ENCODE peak calls at places on chromosome 21, in six cellular contexts. U, Y, O, M, I and T are unnamed samples.
A peak's percentile ranks its signal among the peaks of the same experiment; 100 is the strongest.

GRCh38 chr21:43925096-43925481 is 60.1 kb downstream of the AGPAT3 start:
- DNase-seq in I (no peak), U (peak; percentile 79), Y (peak; percentile 46), M (no peak), O (no peak), T (no peak)

GRCh38 chr21:46244602-46245001 is 16.0 kb upstream of the LSS start:
- DNase-seq in U (no peak), Y (no peak), M (no peak), O (no peak), I (no peak), T (no peak)

GRCh38 chr21:32558131-32558530 is 27.2 kb downstream of the TCP10L start:
- DNase-seq in I (no peak), Y (no peak), O (no peak), U (no peak), M (no peak), T (no peak)

GRCh38 chr21:25717491-25718139 is 17.1 kb downstream of the ATP5PF start:
- DNase-seq in M (no peak), U (no peak), Y (no peak), O (no peak), I (peak; percentile 50), T (no peak)

GRCh38 chr21:27412530-27412929 is 445.6 kb upstream of the ADAMTS5 start:
- DNase-seq in O (no peak), I (no peak), U (no peak), Y (no peak), M (no peak), T (no peak)

GRCh38 chr21:25934771-25935224 is 200.0 kb downstream of the GABPA start:
- DNase-seq in Y (peak; percentile 84), I (peak; percentile 97), O (peak; percentile 84), U (peak; percentile 60), M (peak; percentile 72), T (peak; percentile 83)

GRCh38 chr21:31665397-31665796 is 5.9 kb downstream of the SOD1 start:
- DNase-seq in M (no peak), U (no peak), Y (no peak), O (no peak), I (peak; percentile 62), T (peak; percentile 39)

GRCh38 chr21:35136586-35137254 is 87.6 kb upstream of the RUNX1 start:
- DNase-seq in M (no peak), I (peak; percentile 70), Y (no peak), U (peak; percentile 22), O (no peak), T (no peak)

GRCh38 chr21:31181089-31181757 is 142.9 kb upstream of the KRTAP19-8 start:
- DNase-seq in M (no peak), U (no peak), Y (no peak), O (no peak), I (no peak), T (no peak)

GRCh38 chr21:26801524-26801923 is 43.7 kb downstream of the ADAMTS1 start:
- DNase-seq in M (peak; percentile 87), O (no peak), Y (no peak), I (peak; percentile 70), U (no peak), T (peak; percentile 87)

GRCh38 chr21:21279193-21279901 is 281.1 kb downstream of the NCAM2 start:
- DNase-seq in Y (no peak), M (no peak), I (no peak), U (no peak), O (no peak), T (no peak)

DNA sequence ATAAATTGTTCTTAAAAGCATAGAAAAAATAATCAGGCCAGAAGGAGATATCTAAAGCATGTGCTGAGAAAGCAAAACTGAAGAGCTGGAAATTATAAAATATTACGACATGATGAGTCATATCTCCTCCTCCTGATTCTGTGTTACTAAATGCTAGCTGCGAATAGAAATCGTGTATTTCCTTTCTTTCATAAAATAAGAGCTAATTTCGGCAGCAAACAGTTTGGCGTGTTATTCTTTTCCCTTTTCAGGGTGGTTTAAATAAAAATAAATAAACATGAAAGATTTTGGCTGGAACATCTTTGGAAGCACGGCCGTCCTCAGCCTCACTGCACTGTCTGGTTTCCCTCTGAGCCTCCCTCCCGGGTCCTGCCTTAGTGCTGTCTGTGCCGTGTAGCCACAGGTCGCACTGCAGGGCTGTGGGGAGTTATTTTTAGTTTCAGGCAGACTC is 56.0 kb downstream of the ADARB1 start:
- DNase-seq in Y (no peak), O (no peak), M (peak; percentile 29), I (peak; percentile 85), U (no peak), T (no peak)
- H3K4me3 ChIP-seq in Y (no peak overlapping the region), O (no peak overlapping the region), M (peak overlapping the region; percentile 25), I (peak overlapping the region; percentile 67), U (no peak overlapping the region), T (peak overlapping the region; percentile 37)

GRCh38 chr21:15929536-15929935 is 199.8 kb downstream of the USP25 start:
- DNase-seq in I (no peak), M (no peak), O (no peak), U (no peak), Y (no peak), T (no peak)
- H3K4me3 ChIP-seq in I (no peak overlapping the region), M (no peak overlapping the region), O (no peak overlapping the region), U (no peak overlapping the region), Y (no peak overlapping the region), T (no peak overlapping the region)

GRCh38 chr21:29650561-29651022 is 289.2 kb downstream of the GRIK1 start:
- DNase-seq in I (no peak), U (no peak), O (no peak), M (no peak), Y (no peak), T (no peak)
- H3K4me3 ChIP-seq in I (no peak overlapping the region), U (no peak overlapping the region), O (no peak overlapping the region), M (no peak overlapping the region), Y (no peak overlapping the region), T (no peak overlapping the region)

GRCh38 chr21:18424250-18424649 is 20.7 kb upstream of the TMPRSS15 start:
- DNase-seq in Y (no peak), U (no peak), M (no peak), I (no peak), O (no peak), T (no peak)
- H3K4me3 ChIP-seq in Y (no peak overlapping the region), U (no peak overlapping the region), M (no peak overlapping the region), I (no peak overlapping the region), O (no peak overlapping the region), T (no peak overlapping the region)

GRCh38 chr21:38649120-38649519 is 150.8 kb upstream of the ERG start:
- DNase-seq in M (no peak), Y (no peak), I (peak; percentile 16), O (no peak), U (no peak), T (no peak)
- H3K4me3 ChIP-seq in M (no peak overlapping the region), Y (no peak overlapping the region), I (no peak overlapping the region), O (no peak overlapping the region), U (no peak overlapping the region), T (no peak overlapping the region)

DNA sequence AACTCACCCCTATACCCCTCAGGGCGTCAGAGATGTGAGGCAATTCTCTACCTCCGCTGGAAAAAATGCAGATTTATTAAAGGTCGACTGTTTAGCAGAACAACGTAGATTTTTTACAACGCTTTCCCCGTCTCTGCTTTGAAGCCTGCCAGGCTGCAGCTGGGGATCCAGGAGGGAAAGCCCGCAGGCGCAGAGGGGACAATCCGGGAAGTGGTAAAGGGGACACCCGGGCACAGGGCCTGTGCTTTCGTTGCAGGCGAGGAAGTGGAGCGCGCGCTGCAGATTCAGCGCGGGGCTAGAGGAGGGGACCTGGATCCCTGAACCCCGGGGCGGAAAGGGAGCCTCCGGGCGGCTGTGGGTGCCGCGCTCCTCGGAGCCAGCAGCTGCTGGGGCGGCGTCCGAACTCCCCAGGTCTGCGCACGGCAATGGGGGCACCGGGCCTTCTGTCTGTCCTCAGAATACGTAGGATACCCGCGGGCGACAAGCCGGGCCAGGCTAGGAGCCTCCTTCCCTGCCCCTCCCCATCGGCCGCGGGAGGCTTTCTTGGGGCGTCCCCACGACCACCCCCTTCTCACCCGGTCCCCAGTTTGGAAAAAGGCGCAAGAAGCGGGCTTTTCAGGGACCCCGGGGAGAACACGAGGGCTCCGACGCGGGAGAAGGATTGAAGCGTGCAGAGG is 5.5 kb downstream of the SIM2 start:
- DNase-seq in O (no peak), Y (no peak), U (no peak), M (no peak), I (no peak), T (no peak)
- H3K4me3 ChIP-seq in O (no peak overlapping the region), Y (no peak overlapping the region), U (no peak overlapping the region), M (no peak overlapping the region), I (no peak overlapping the region), T (peak overlapping the region; percentile 27)

GRCh38 chr21:14630556-14631069 is 84.5 kb upstream of the SAMSN1 start:
- DNase-seq in Y (no peak), O (no peak), M (no peak), I (no peak), U (no peak), T (no peak)
- H3K4me3 ChIP-seq in Y (no peak overlapping the region), O (no peak overlapping the region), M (no peak overlapping the region), I (no peak overlapping the region), U (no peak overlapping the region), T (no peak overlapping the region)

DNA sequence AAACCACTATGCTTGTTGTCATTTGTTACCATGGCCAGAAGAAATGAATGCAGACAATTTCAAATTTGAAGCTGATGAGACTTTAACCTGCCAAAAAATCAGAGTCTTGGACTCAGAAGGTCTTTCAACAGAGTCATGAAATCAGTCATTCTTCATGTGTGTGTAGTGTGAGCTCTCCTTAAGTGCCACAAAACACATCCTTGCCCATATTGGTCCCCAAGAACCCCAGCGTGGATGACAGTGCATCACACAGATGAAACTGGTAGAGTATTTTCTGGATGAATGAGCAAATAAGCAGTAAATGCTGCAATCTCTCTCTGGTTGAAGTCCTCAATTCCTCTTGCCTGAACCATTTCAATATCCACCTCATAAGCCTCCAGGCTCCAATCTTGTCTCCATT is 28.7 kb upstream of the ETS2 start:
- DNase-seq in I (no peak), Y (no peak), M (no peak), U (no peak), O (no peak), T (no peak)
- H3K4me3 ChIP-seq in I (no peak overlapping the region), Y (no peak overlapping the region), M (no peak overlapping the region), U (no peak overlapping the region), O (no peak overlapping the region), T (no peak overlapping the region)

GRCh38 chr21:38459490-38459889 is 38.8 kb downstream of the ERG start:
- DNase-seq in U (no peak), O (no peak), I (no peak), M (no peak), Y (no peak), T (no peak)
- H3K4me3 ChIP-seq in U (no peak overlapping the region), O (no peak overlapping the region), I (no peak overlapping the region), M (no peak overlapping the region), Y (no peak overlapping the region), T (no peak overlapping the region)

DNA sequence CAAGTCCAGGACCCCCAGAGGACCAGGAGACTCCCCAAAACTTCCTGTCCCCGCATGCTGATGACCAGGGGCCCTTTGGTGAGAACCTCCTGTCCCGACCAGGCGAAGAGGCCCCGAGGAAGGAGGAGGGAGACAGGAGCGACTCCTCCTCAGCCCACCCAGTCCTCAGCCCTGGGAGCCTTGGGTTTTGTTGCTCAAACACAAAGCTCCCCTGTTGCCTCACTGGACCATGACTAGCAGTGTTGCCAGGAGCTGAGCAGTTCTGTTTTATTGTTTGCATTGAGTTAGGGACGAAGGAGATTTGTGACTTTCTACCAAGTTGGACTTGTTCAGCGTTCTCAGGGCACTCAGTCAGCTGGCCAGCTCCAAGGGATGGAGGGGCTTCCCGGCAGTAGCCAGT is 10.0 kb downstream of the UMODL1 start:
- DNase-seq in O (no peak), M (no peak), U (no peak), Y (no peak), I (peak; percentile 63), T (no peak)
- H3K4me3 ChIP-seq in O (no peak overlapping the region), M (no peak overlapping the region), U (no peak overlapping the region), Y (no peak overlapping the region), I (no peak overlapping the region), T (no peak overlapping the region)